ENCODE peak calls at places on chromosomes 1 and 21, in ten cellular contexts. L is pancreas, Y is mesothelial cell of epicardium, U is omental fat pad, R is GM13977, S is mammary epithelial cell, O is fibroblast of pulmonary artery, K is B cell, D is AG09319, I is heart left ventricle. E is an unnamed sample.

GRCh38 chr1:15028117-15028516 is 125.4 kb upstream of the TMEM51 start:
- DNase-seq in U (no peak), D (peak; percentile 91), Y (no peak), O (peak; percentile 20), S (peak; percentile 61), I (peak; percentile 60), L (peak; percentile 25), K (no peak), R (no peak), E (no peak)

GRCh38 chr1:156444407-156445001 is 56.1 kb downstream of the MEF2D start:
- DNase-seq in U (no peak), O (peak; percentile 35), Y (no peak), L (no peak), S (no peak), R (peak; percentile 48), K (peak; percentile 52), D (no peak), I (no peak), E (no peak)

GRCh38 chr1:5873556-5873955 is 118.7 kb downstream of the NPHP4 start:
- DNase-seq in O (no peak), S (no peak), R (no peak), D (no peak), K (no peak), L (no peak), U (no peak), Y (no peak), I (no peak), E (no peak)

GRCh38 chr1:84913025-84913892 is 20.3 kb upstream of the LPAR3 start:
- DNase-seq in L (peak; percentile 66), I (no peak), U (no peak), D (no peak), Y (no peak), S (peak; percentile 46), R (no peak), K (no peak), O (peak; percentile 74), E (no peak)

GRCh38 chr1:245234217-245235120 is 79.7 kb downstream of the KIF26B start:
- DNase-seq in K (no peak), I (no peak), D (no peak), L (peak; percentile 36), O (no peak), U (no peak), R (no peak), S (no peak), Y (no peak), E (no peak)

GRCh38 chr1:110463695-110464094 is 12.7 kb downstream of the PROK1 start:
- DNase-seq in L (no peak), O (no peak), S (peak; percentile 39), I (no peak), U (no peak), D (no peak), K (no peak), Y (no peak), R (no peak), E (no peak)

GRCh38 chr1:198166900-198167299 is 10.1 kb downstream of the NEK7 start:
- DNase-seq in L (no peak), K (no peak), I (peak; percentile 30), U (no peak), D (no peak), R (no peak), O (no peak), Y (no peak), S (no peak), E (no peak)

GRCh38 chr21:39972471-39972870 is 105.2 kb downstream of the PCP4 start:
- DNase-seq in Y (no peak), K (no peak), U (no peak), D (no peak), O (no peak), I (no peak), S (no peak), L (no peak), R (no peak), E (no peak)

GRCh38 chr1:28578696-28579218 is 13.3 kb upstream of the RAB42 start:
- DNase-seq in D (no peak), S (no peak), I (no peak), Y (no peak), K (no peak), L (no peak), U (no peak), R (no peak), O (no peak), E (no peak)

GRCh38 chr1:28581531-28582247 is 10.4 kb upstream of the RAB42 start:
- DNase-seq in K (peak; percentile 95), S (peak; percentile 95), I (peak; percentile 97), Y (peak; percentile 97), D (peak; percentile 94), U (peak; percentile 76), R (peak; percentile 96), O (peak; percentile 97), L (peak; percentile 93), E (peak; percentile 97)

GRCh38 chr1:28579374-28579773 is 12.7 kb upstream of the RAB42 start:
- DNase-seq in Y (no peak), D (no peak), O (no peak), I (no peak), K (no peak), L (no peak), S (no peak), U (no peak), R (no peak), E (no peak)

GRCh38 chr1:28582248-28582615 is 9.8 kb upstream of the RAB42 start:
- DNase-seq in I (no peak), D (no peak), O (peak; percentile 54), S (peak; percentile 42), R (no peak), Y (no peak), L (no peak), K (no peak), U (no peak), E (no peak)

GRCh38 chr1:28580706-28581530 is 11.1 kb upstream of the RAB42 start:
- DNase-seq in R (peak; percentile 70), U (no peak), I (no peak), S (peak; percentile 34), D (no peak), L (peak; percentile 35), K (peak; percentile 68), O (peak; percentile 44), Y (no peak), E (no peak)
- TF ChIP-seq CTCF in R (peak; percentile 50), U (no peak), I (no peak), S (no peak), D (peak; percentile 14), L (no peak), K (peak; percentile 39), O (peak; percentile 21), Y (no peak), E (peak; percentile 18)

GRCh38 chr1:33735624-33736023 is 128.3 kb upstream of the HMGB4 start:
- DNase-seq in L (no peak), Y (peak; percentile 31), S (no peak), D (peak; percentile 7), K (no peak), O (no peak), R (no peak), U (no peak), I (no peak), E (no peak)
- TF ChIP-seq CTCF in L (no peak), Y (peak; percentile 15), S (no peak), D (peak; percentile 55), K (no peak), O (no peak), R (no peak), U (no peak), I (peak; percentile 36), E (peak; percentile 41)

GRCh38 chr1:99680258-99680657 is 34.3 kb downstream of the PALMD start:
- DNase-seq in L (no peak), K (no peak), D (no peak), Y (no peak), R (no peak), I (no peak), S (peak; percentile 54), O (peak; percentile 67), U (no peak), E (no peak)

GRCh38 chr1:99685516-99686180 is 39.7 kb downstream of the PALMD start:
- DNase-seq in K (peak; percentile 24), Y (no peak), D (peak; percentile 87), R (peak; percentile 8), I (peak; percentile 85), O (peak; percentile 93), U (peak; percentile 38), L (peak; percentile 56), S (peak; percentile 73), E (no peak)

GRCh38 chr1:99677416-99677815 is 31.5 kb downstream of the PALMD start:
- DNase-seq in L (no peak), R (no peak), K (no peak), S (no peak), I (peak; percentile 32), D (no peak), O (no peak), Y (no peak), U (no peak), E (no peak)

GRCh38 chr1:99682291-99682751 is 36.4 kb downstream of the PALMD start:
- DNase-seq in S (peak; percentile 80), D (no peak), O (peak; percentile 88), Y (no peak), L (no peak), U (no peak), R (no peak), I (no peak), K (no peak), E (no peak)

DNA sequence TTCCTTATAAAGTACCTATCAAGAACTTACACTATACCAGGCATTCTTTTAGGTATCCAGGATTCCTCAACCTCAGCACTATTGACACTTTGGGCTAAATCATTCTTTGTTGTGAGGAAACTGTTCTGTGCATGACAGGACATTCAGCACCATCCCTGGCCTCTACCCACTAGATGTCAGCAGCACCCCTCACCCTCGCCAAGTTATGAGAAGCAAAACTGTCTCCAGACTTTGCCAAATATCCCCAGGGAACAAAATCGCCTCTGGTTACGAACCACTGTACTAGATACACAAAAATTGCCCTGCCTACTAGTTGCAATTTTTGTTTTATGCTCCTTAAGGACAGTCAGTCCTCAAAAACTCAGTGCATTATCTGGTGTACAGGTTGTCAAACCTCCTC is 35.7 kb downstream of the PALMD start:
- DNase-seq in K (no peak), S (no peak), D (no peak), Y (no peak), U (no peak), I (no peak), O (peak; percentile 39), L (no peak), R (no peak), E (no peak)
- TF ChIP-seq CTCF in K (no peak), S (no peak), D (no peak), Y (no peak), U (no peak), I (no peak), O (no peak), L (no peak), R (peak; percentile 20), E (no peak)

DNA sequence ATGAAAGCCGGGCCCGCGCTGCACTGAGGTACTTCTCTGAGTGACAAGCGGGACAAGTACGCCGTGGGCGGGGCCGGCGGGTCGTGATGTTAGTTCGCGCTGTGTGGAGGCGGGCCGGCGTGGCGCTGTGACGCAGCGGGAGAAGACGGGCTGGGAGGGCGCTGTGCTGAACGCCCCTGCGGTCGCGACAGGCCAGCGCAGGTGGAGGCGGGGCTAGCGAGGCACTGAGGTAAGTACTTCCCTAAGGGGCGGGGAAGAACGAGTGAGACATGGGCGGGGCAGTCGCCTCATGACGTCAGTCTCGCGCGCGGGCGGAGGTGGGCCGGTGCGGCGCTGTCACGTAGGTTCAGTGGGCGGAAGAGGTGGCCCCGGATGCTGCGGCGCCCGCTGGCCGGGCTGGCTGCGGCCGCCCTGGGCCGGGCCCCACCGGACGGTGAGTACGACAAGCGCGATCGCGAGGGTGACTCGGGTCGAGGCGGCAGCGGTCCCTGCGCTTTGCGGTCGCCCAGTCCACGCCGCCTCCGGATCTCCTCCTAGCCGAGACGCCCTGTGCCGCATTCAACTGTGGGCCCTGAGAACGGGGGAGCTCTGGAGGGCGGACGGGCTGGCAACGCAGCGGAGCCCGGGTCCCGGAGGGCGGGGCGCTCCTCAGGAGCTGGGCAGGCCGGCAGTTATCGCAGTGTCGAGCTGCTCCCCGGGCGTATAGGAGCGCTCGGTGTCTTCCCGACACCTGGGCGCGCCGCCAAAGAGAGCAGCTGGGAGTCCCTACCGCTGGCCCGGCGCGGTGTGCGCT is at the start of gene GUK1:
- DNase-seq in S (peak; percentile 100), I (peak; percentile 100), O (peak; percentile 100), R (peak; percentile 99), U (peak; percentile 98), L (peak; percentile 100), K (peak; percentile 100), D (peak; percentile 98), Y (peak; percentile 99), E (peak; percentile 99)
- TF ChIP-seq CTCF in S (no peak), I (peak; percentile 18), O (no peak), R (peak; percentile 10), U (no peak), L (no peak), K (no peak), D (no peak), Y (no peak), E (peak; percentile 59)